ENCODE peak calls at places on chromosomes 7 and 10, in ten cellular contexts. One of them, this sample, is unnamed.
A peak's percentile ranks its signal among the peaks of the same experiment; 100 is the strongest.

GRCh38 chr10:129963076-129963830 is 821 bp downstream of the EBF3 start:
- DNase-seq in transverse colon: no peak
- DNase-seq in heart left ventricle: no peak
- DNase-seq in CD8-positive, alpha-beta T cell: no peak
- DNase-seq in breast epithelium: no peak
- DNase-seq in tibial nerve: no peak
- DNase-seq in ovary: no peak
- DNase-seq in lower lobe of right lung: no peak
- DNase-seq in PC-9: no peak
- DNase-seq in IMR-90: peak; percentile 40
- DNase-seq in this sample: peak; percentile 59

GRCh38 chr10:75406158-75407065 is 4.8 kb upstream of the ZNF503 start:
- DNase-seq in transverse colon: no peak
- DNase-seq in heart left ventricle: no peak
- DNase-seq in CD8-positive, alpha-beta T cell: no peak
- DNase-seq in breast epithelium: no peak
- DNase-seq in tibial nerve: no peak
- DNase-seq in ovary: peak; percentile 50
- DNase-seq in lower lobe of right lung: no peak
- DNase-seq in PC-9: peak; percentile 29
- DNase-seq in IMR-90: no peak
- DNase-seq in this sample: peak; percentile 16

GRCh38 chr7:44155191-44156185 is 14.4 kb upstream of the MYL7 start:
- DNase-seq in transverse colon: no peak
- DNase-seq in heart left ventricle: no peak
- DNase-seq in CD8-positive, alpha-beta T cell: no peak
- DNase-seq in breast epithelium: peak; percentile 9
- DNase-seq in tibial nerve: no peak
- DNase-seq in ovary: no peak
- DNase-seq in lower lobe of right lung: no peak
- DNase-seq in PC-9: no peak
- DNase-seq in IMR-90: no peak
- DNase-seq in this sample: no peak

GRCh38 chr7:137579913-137580640 is 236.5 kb upstream of the PTN start:
- DNase-seq in transverse colon: no peak
- DNase-seq in heart left ventricle: no peak
- DNase-seq in CD8-positive, alpha-beta T cell: no peak
- DNase-seq in breast epithelium: no peak
- DNase-seq in tibial nerve: no peak
- DNase-seq in ovary: no peak
- DNase-seq in lower lobe of right lung: no peak
- DNase-seq in PC-9: peak; percentile 48
- DNase-seq in IMR-90: peak; percentile 95
- DNase-seq in this sample: no peak

GRCh38 chr10:45000138-45000763 is 472 bp upstream of the ZNF22 start:
- DNase-seq in transverse colon: peak; percentile 52
- DNase-seq in heart left ventricle: peak; percentile 89
- DNase-seq in CD8-positive, alpha-beta T cell: no peak
- DNase-seq in breast epithelium: no peak
- DNase-seq in tibial nerve: peak; percentile 86
- DNase-seq in ovary: peak; percentile 51
- DNase-seq in lower lobe of right lung: no peak
- DNase-seq in PC-9: peak; percentile 35
- DNase-seq in IMR-90: peak; percentile 9
- DNase-seq in this sample: peak; percentile 90

GRCh38 chr7:27339478-27339877 is 96.9 kb downstream of the EVX1 start:
- DNase-seq in transverse colon: no peak
- DNase-seq in heart left ventricle: no peak
- DNase-seq in CD8-positive, alpha-beta T cell: no peak
- DNase-seq in breast epithelium: no peak
- DNase-seq in tibial nerve: no peak
- DNase-seq in ovary: no peak
- DNase-seq in lower lobe of right lung: no peak
- DNase-seq in PC-9: no peak
- DNase-seq in IMR-90: no peak
- DNase-seq in this sample: no peak

GRCh38 chr7:141102436-141102835 is 28.6 kb downstream of the TMEM178B start:
- DNase-seq in transverse colon: no peak
- DNase-seq in heart left ventricle: no peak
- DNase-seq in CD8-positive, alpha-beta T cell: no peak
- DNase-seq in breast epithelium: no peak
- DNase-seq in tibial nerve: no peak
- DNase-seq in ovary: no peak
- DNase-seq in lower lobe of right lung: no peak
- DNase-seq in PC-9: no peak
- DNase-seq in IMR-90: no peak
- DNase-seq in this sample: no peak

GRCh38 chr10:15238553-15239335 is 70.3 kb upstream of the NMT2 start:
- DNase-seq in transverse colon: no peak
- DNase-seq in heart left ventricle: no peak
- DNase-seq in CD8-positive, alpha-beta T cell: no peak
- DNase-seq in breast epithelium: no peak
- DNase-seq in tibial nerve: no peak
- DNase-seq in ovary: no peak
- DNase-seq in lower lobe of right lung: no peak
- DNase-seq in PC-9: no peak
- DNase-seq in IMR-90: peak; percentile 60
- DNase-seq in this sample: peak; percentile 8

GRCh38 chr7:134332892-134333291 is 16.2 kb upstream of the SLC35B4 start:
- DNase-seq in transverse colon: no peak
- DNase-seq in heart left ventricle: no peak
- DNase-seq in CD8-positive, alpha-beta T cell: no peak
- DNase-seq in breast epithelium: no peak
- DNase-seq in tibial nerve: no peak
- DNase-seq in ovary: no peak
- DNase-seq in lower lobe of right lung: no peak
- DNase-seq in PC-9: no peak
- DNase-seq in IMR-90: no peak
- DNase-seq in this sample: no peak

GRCh38 chr7:152851881-152852417 is 92.4 kb downstream of the ACTR3B start:
- DNase-seq in transverse colon: no peak
- DNase-seq in heart left ventricle: no peak
- DNase-seq in CD8-positive, alpha-beta T cell: no peak
- DNase-seq in breast epithelium: no peak
- DNase-seq in tibial nerve: no peak
- DNase-seq in ovary: no peak
- DNase-seq in lower lobe of right lung: no peak
- DNase-seq in PC-9: no peak
- DNase-seq in IMR-90: no peak
- DNase-seq in this sample: no peak

GRCh38 chr10:117165557-117166419 is 27.7 kb upstream of the VAX1 start:
- DNase-seq in transverse colon: peak; percentile 29
- DNase-seq in heart left ventricle: no peak
- DNase-seq in CD8-positive, alpha-beta T cell: no peak
- DNase-seq in breast epithelium: no peak
- DNase-seq in tibial nerve: no peak
- DNase-seq in ovary: no peak
- DNase-seq in lower lobe of right lung: peak; percentile 59
- DNase-seq in PC-9: no peak
- DNase-seq in IMR-90: peak; percentile 33
- DNase-seq in this sample: peak; percentile 76

GRCh38 chr7:50310361-50310760 is 5.8 kb downstream of the IKZF1 start:
- DNase-seq in transverse colon: no peak
- DNase-seq in heart left ventricle: no peak
- DNase-seq in CD8-positive, alpha-beta T cell: no peak
- DNase-seq in breast epithelium: no peak
- DNase-seq in tibial nerve: no peak
- DNase-seq in ovary: no peak
- DNase-seq in lower lobe of right lung: no peak
- DNase-seq in PC-9: no peak
- DNase-seq in IMR-90: no peak
- DNase-seq in this sample: no peak

GRCh38 chr10:112202561-112203241 is 19.1 kb upstream of the GPAM start:
- DNase-seq in transverse colon: no peak
- DNase-seq in heart left ventricle: no peak
- DNase-seq in CD8-positive, alpha-beta T cell: no peak
- DNase-seq in breast epithelium: no peak
- DNase-seq in tibial nerve: no peak
- DNase-seq in ovary: no peak
- DNase-seq in lower lobe of right lung: no peak
- DNase-seq in PC-9: no peak
- DNase-seq in IMR-90: peak; percentile 70
- DNase-seq in this sample: no peak

GRCh38 chr7:92991190-92991589 is 126.6 kb downstream of the SAMD9 start:
- DNase-seq in transverse colon: no peak
- DNase-seq in heart left ventricle: no peak
- DNase-seq in CD8-positive, alpha-beta T cell: no peak
- DNase-seq in breast epithelium: no peak
- DNase-seq in tibial nerve: no peak
- DNase-seq in ovary: no peak
- DNase-seq in lower lobe of right lung: no peak
- DNase-seq in PC-9: no peak
- DNase-seq in IMR-90: no peak
- DNase-seq in this sample: no peak

GRCh38 chr7:92987095-92987494 is 130.7 kb downstream of the SAMD9 start:
- DNase-seq in transverse colon: no peak
- DNase-seq in heart left ventricle: no peak
- DNase-seq in CD8-positive, alpha-beta T cell: no peak
- DNase-seq in breast epithelium: no peak
- DNase-seq in tibial nerve: no peak
- DNase-seq in ovary: no peak
- DNase-seq in lower lobe of right lung: no peak
- DNase-seq in PC-9: no peak
- DNase-seq in IMR-90: peak; percentile 85
- DNase-seq in this sample: no peak

GRCh38 chr7:92987543-92987942 is 130.2 kb downstream of the SAMD9 start:
- DNase-seq in transverse colon: no peak
- DNase-seq in heart left ventricle: no peak
- DNase-seq in CD8-positive, alpha-beta T cell: no peak
- DNase-seq in breast epithelium: no peak
- DNase-seq in tibial nerve: no peak
- DNase-seq in ovary: no peak
- DNase-seq in lower lobe of right lung: no peak
- DNase-seq in PC-9: no peak
- DNase-seq in IMR-90: peak; percentile 11
- DNase-seq in this sample: no peak

GRCh38 chr7:92988941-92989540 is 128.7 kb downstream of the SAMD9 start:
- DNase-seq in transverse colon: no peak
- DNase-seq in heart left ventricle: no peak
- DNase-seq in CD8-positive, alpha-beta T cell: no peak
- DNase-seq in breast epithelium: no peak
- DNase-seq in tibial nerve: no peak
- DNase-seq in ovary: no peak
- DNase-seq in lower lobe of right lung: no peak
- DNase-seq in PC-9: no peak
- DNase-seq in IMR-90: peak; percentile 11
- DNase-seq in this sample: no peak

GRCh38 chr7:92988051-92988450 is 129.7 kb downstream of the SAMD9 start:
- DNase-seq in transverse colon: no peak
- DNase-seq in heart left ventricle: no peak
- DNase-seq in CD8-positive, alpha-beta T cell: no peak
- DNase-seq in breast epithelium: no peak
- DNase-seq in tibial nerve: peak; percentile 7
- DNase-seq in ovary: no peak
- DNase-seq in lower lobe of right lung: no peak
- DNase-seq in PC-9: peak; percentile 57
- DNase-seq in IMR-90: peak; percentile 78
- DNase-seq in this sample: no peak
- TF ChIP-seq CTCF in transverse colon: peak; percentile 30
- TF ChIP-seq CTCF in heart left ventricle: no peak
- TF ChIP-seq CTCF in CD8-positive, alpha-beta T cell: no peak
- TF ChIP-seq CTCF in breast epithelium: no peak
- TF ChIP-seq CTCF in tibial nerve: no peak
- TF ChIP-seq CTCF in ovary: no peak
- TF ChIP-seq CTCF in lower lobe of right lung: peak; percentile 31
- TF ChIP-seq CTCF in PC-9: peak; percentile 69
- TF ChIP-seq CTCF in IMR-90: peak; percentile 52
- TF ChIP-seq CTCF in this sample: peak; percentile 38

GRCh38 chr7:158042156-158042880 is 545.3 kb downstream of the PTPRN2 start:
- DNase-seq in transverse colon: no peak
- DNase-seq in heart left ventricle: no peak
- DNase-seq in CD8-positive, alpha-beta T cell: no peak
- DNase-seq in breast epithelium: peak; percentile 22
- DNase-seq in tibial nerve: no peak
- DNase-seq in ovary: no peak
- DNase-seq in lower lobe of right lung: no peak
- DNase-seq in PC-9: no peak
- DNase-seq in IMR-90: no peak
- DNase-seq in this sample: no peak
- H3K9me3 ChIP-seq in transverse colon: peaks cover 14% of the 10 kb centered on the region
- H3K9me3 ChIP-seq in heart left ventricle: peaks cover 14% of the 10 kb centered on the region
- H3K9me3 ChIP-seq in CD8-positive, alpha-beta T cell: peaks cover 6% of the 10 kb centered on the region
- H3K9me3 ChIP-seq in breast epithelium: peaks cover 16% of the 10 kb centered on the region
- H3K9me3 ChIP-seq in tibial nerve: no peaks in the 10 kb centered on the region
- H3K9me3 ChIP-seq in ovary: no peaks in the 10 kb centered on the region
- H3K9me3 ChIP-seq in lower lobe of right lung: peaks cover 12% of the 10 kb centered on the region
- H3K9me3 ChIP-seq in PC-9: peaks cover 5% of the 10 kb centered on the region
- H3K9me3 ChIP-seq in IMR-90: peaks cover 42% of the 10 kb centered on the region
- H3K9me3 ChIP-seq in this sample: peaks cover 4% of the 10 kb centered on the region

GRCh38 chr7:116273283-116273917 is 63.1 kb downstream of the TES start:
- DNase-seq in transverse colon: no peak
- DNase-seq in heart left ventricle: no peak
- DNase-seq in CD8-positive, alpha-beta T cell: no peak
- DNase-seq in breast epithelium: no peak
- DNase-seq in tibial nerve: no peak
- DNase-seq in ovary: no peak
- DNase-seq in lower lobe of right lung: no peak
- DNase-seq in PC-9: peak; percentile 94
- DNase-seq in IMR-90: no peak
- DNase-seq in this sample: no peak
- H3K4me1 ChIP-seq in transverse colon: peaks cover 18% of the 10 kb centered on the region
- H3K4me1 ChIP-seq in heart left ventricle: peaks cover 28% of the 10 kb centered on the region
- H3K4me1 ChIP-seq in CD8-positive, alpha-beta T cell: no peaks in the 10 kb centered on the region
- H3K4me1 ChIP-seq in breast epithelium: peaks cover 7% of the 10 kb centered on the region
- H3K4me1 ChIP-seq in tibial nerve: no peaks in the 10 kb centered on the region
- H3K4me1 ChIP-seq in ovary: peaks cover 9% of the 10 kb centered on the region
- H3K4me1 ChIP-seq in lower lobe of right lung: peaks cover 22% of the 10 kb centered on the region
- H3K4me1 ChIP-seq in PC-9: peaks cover 49% of the 10 kb centered on the region
- H3K4me1 ChIP-seq in IMR-90: peaks cover 14% of the 10 kb centered on the region
- H3K4me1 ChIP-seq in this sample: peaks cover 20% of the 10 kb centered on the region

GRCh38 chr10:98539578-98539977 is 92.8 kb upstream of the HPS1 start:
- DNase-seq in transverse colon: no peak
- DNase-seq in heart left ventricle: no peak
- DNase-seq in CD8-positive, alpha-beta T cell: no peak
- DNase-seq in breast epithelium: no peak
- DNase-seq in tibial nerve: no peak
- DNase-seq in ovary: no peak
- DNase-seq in lower lobe of right lung: no peak
- DNase-seq in PC-9: no peak
- DNase-seq in IMR-90: no peak
- DNase-seq in this sample: no peak

GRCh38 chr10:98534046-98534445 is 87.3 kb upstream of the HPS1 start:
- DNase-seq in transverse colon: no peak
- DNase-seq in heart left ventricle: no peak
- DNase-seq in CD8-positive, alpha-beta T cell: no peak
- DNase-seq in breast epithelium: no peak
- DNase-seq in tibial nerve: no peak
- DNase-seq in ovary: no peak
- DNase-seq in lower lobe of right lung: no peak
- DNase-seq in PC-9: no peak
- DNase-seq in IMR-90: no peak
- DNase-seq in this sample: no peak

DNA sequence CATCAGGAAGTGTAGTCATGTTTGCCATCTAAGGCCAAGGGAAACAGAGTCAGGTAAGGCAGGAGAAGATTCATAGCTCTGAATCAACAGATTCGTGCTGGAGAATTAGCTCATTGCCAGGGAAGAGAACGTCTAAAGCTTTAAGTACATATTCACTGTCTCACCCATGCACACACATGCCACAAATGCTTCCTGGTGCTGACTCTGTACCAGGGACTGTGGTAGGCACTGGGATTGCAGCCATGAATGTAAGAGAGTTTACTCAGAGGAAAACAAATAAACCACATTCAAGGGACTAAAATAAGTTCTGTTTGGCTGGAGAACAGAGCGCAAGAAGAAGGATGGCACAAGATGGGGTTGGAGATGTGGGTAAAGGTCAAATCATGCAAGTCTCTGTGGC is 89.8 kb upstream of the HPS1 start:
- DNase-seq in transverse colon: peak; percentile 18
- DNase-seq in heart left ventricle: no peak
- DNase-seq in CD8-positive, alpha-beta T cell: no peak
- DNase-seq in breast epithelium: no peak
- DNase-seq in tibial nerve: no peak
- DNase-seq in ovary: no peak
- DNase-seq in lower lobe of right lung: no peak
- DNase-seq in PC-9: no peak
- DNase-seq in IMR-90: peak; percentile 3
- DNase-seq in this sample: no peak
- TF ChIP-seq CTCF in transverse colon: peak; percentile 43
- TF ChIP-seq CTCF in heart left ventricle: no peak
- TF ChIP-seq CTCF in CD8-positive, alpha-beta T cell: no peak
- TF ChIP-seq CTCF in breast epithelium: no peak
- TF ChIP-seq CTCF in tibial nerve: no peak
- TF ChIP-seq CTCF in ovary: no peak
- TF ChIP-seq CTCF in lower lobe of right lung: no peak
- TF ChIP-seq CTCF in PC-9: no peak
- TF ChIP-seq CTCF in IMR-90: no peak
- TF ChIP-seq CTCF in this sample: no peak